ENCODE peak calls at places on chromosomes 7 and 10, in five cellular contexts. S is B cell, Z is kidney glomerular epithelial cell, L is upper lobe of right lung, N is NCI-H460. P is an unnamed sample.

GRCh38 chr10:84118395-84119006 is 20.8 kb upstream of the GHITM start:
- DNase-seq in S (no peak), Z (peak), L (no peak), N (no peak), P (no peak)

GRCh38 chr10:59859570-59859969 is 46.8 kb downstream of the CCDC6 start:
- DNase-seq in S (no peak), Z (no peak), L (no peak), N (no peak), P (no peak)

GRCh38 chr10:31126593-31126992 is 94.9 kb upstream of the ZNF438 start:
- DNase-seq in S (no peak), Z (no peak), L (no peak), N (no peak), P (no peak)

GRCh38 chr10:128160335-128160734 is 34.1 kb upstream of the MKI67 start:
- DNase-seq in S (no peak), Z (no peak), L (no peak), N (no peak), P (no peak)

GRCh38 chr7:129417073-129417472 is 17.2 kb upstream of the STRIP2 start:
- DNase-seq in S (no peak), Z (no peak), L (no peak), N (no peak), P (no peak)

GRCh38 chr7:43439631-43440401 is 143.1 kb upstream of the STK17A start:
- DNase-seq in S (peak), Z (peak), L (peak), N (peak), P (peak)

GRCh38 chr10:102827597-102827975 is 9.6 kb downstream of the CYP17A1 start:
- DNase-seq in S (no peak), Z (no peak), L (no peak), N (no peak), P (no peak)

GRCh38 chr7:16509829-16510228 is 16.8 kb upstream of the LRRC72 start:
- DNase-seq in S (no peak), Z (no peak), L (no peak), N (no peak), P (no peak)

GRCh38 chr7:455110-455928 is 64.3 kb downstream of the PDGFA start:
- DNase-seq in S (no peak), Z (no peak), L (no peak), N (no peak), P (no peak)

GRCh38 chr10:16832351-16833080 is 15.3 kb upstream of the RSU1 start:
- DNase-seq in S (no peak), Z (no peak), L (no peak), N (no peak), P (no peak)

P was measured in GM12891.